ENCODE peak calls at places on chromosomes 11 and 22, in four cellular contexts. T is GM23248, W is A549, Q is OCI-LY7. V is an unnamed sample.

GRCh38 chr11:118883368-118884071 is at the start of gene CXCR5:
- DNase-seq in T (no peak), W (no peak), Q (peak), V (no peak)

GRCh38 chr22:37498289-37498909 is 12.2 kb upstream of the MFNG start:
- DNase-seq in T (no peak), W (peak), Q (peak), V (no peak)

GRCh38 chr11:5600374-5600851 is 4.0 kb downstream of the TRIM6 start:
- DNase-seq in T (peak), W (peak), Q (peak), V (peak)

GRCh38 chr22:43393132-43393844 is 18.5 kb upstream of the MPPED1 start:
- DNase-seq in T (no peak), W (no peak), Q (no peak), V (no peak)

GRCh38 chr11:61815790-61816735 is 740 bp downstream of the FADS1 start:
- DNase-seq in T (peak), W (peak), Q (no peak), V (peak)

GRCh38 chr11:3822312-3822711 is 14.0 kb downstream of the PGAP2 start:
- DNase-seq in T (no peak), W (no peak), Q (no peak), V (no peak)

GRCh38 chr22:19621372-19622060 is 92.8 kb upstream of the SEPTIN5 start:
- DNase-seq in T (no peak), W (no peak), Q (no peak), V (no peak)

GRCh38 chr11:2763939-2764338 is 64.1 kb upstream of the KCNQ1OT1 start:
- DNase-seq in T (no peak), W (no peak), Q (no peak), V (no peak)

GRCh38 chr11:66328307-66329144 is 7.7 kb downstream of the RIN1 start:
- DNase-seq in T (peak), W (peak), Q (peak), V (peak)

GRCh38 chr22:38940985-38941384 is 16.4 kb upstream of the APOBEC3A start:
- DNase-seq in T (no peak), W (no peak), Q (no peak), V (no peak)

GRCh38 chr11:85539740-85540139 is 87.4 kb downstream of the DLG2 start:
- DNase-seq in T (no peak), W (no peak), Q (no peak), V (no peak)

GRCh38 chr11:120096756-120097191 is 41.1 kb downstream of the TRIM29 start:
- DNase-seq in T (no peak), W (no peak), Q (no peak), V (no peak)

GRCh38 chr22:17096095-17096494 is 11.3 kb downstream of the IL17RA start:
- DNase-seq in T (no peak), W (no peak), Q (no peak), V (no peak)

GRCh38 chr11:1515082-1516060 is 28.8 kb upstream of the MOB2 start:
- DNase-seq in T (peak), W (peak), Q (peak), V (peak)

GRCh38 chr11:79438631-79439429 is 2.0 kb downstream of the TENM4 start:
- DNase-seq in T (peak), W (no peak), Q (no peak), V (no peak)

GRCh38 chr22:45185718-45186511 is 22.2 kb downstream of the NUP50 start:
- DNase-seq in T (peak), W (no peak), Q (no peak), V (peak)

GRCh38 chr11:86818466-86819282 is 18.3 kb downstream of the PRSS23 start:
- DNase-seq in T (peak), W (peak), Q (peak), V (peak)

GRCh38 chr11:100774859-100775258 is 87.8 kb downstream of the ARHGAP42 start:
- DNase-seq in T (no peak), W (no peak), Q (no peak), V (no peak)

GRCh38 chr22:47564651-47565050 is 802.2 kb downstream of the TBC1D22A start:
- DNase-seq in T (no peak), W (no peak), Q (no peak), V (no peak)

GRCh38 chr11:47185305-47186075 is 744 bp downstream of the PACSIN3 start:
- DNase-seq in T (peak), W (no peak), Q (no peak), V (peak)

GRCh38 chr22:49119551-49119952 is 708.1 kb downstream of the BRD1 start:
- DNase-seq in T (no peak), W (no peak), Q (no peak), V (no peak)

GRCh38 chr11:47394322-47395224 is 13.8 kb upstream of the SLC39A13 start:
- DNase-seq in T (no peak), W (no peak), Q (peak), V (no peak)

GRCh38 chr11:85783758-85784157 is 27.2 kb downstream of the SYTL2 start:
- DNase-seq in T (no peak), W (no peak), Q (no peak), V (no peak)

GRCh38 chr11:57081356-57081755 is 92.6 kb downstream of the OR5AK2 start:
- DNase-seq in T (no peak), W (no peak), Q (no peak), V (peak)

GRCh38 chr11:47326198-47326597 is 26.3 kb downstream of the MYBPC3 start:
- DNase-seq in T (no peak), W (no peak), Q (no peak), V (no peak)

GRCh38 chr22:25060522-25061071 is 108.1 kb downstream of the KIAA1671 start:
- DNase-seq in T (no peak), W (no peak), Q (no peak), V (no peak)

GRCh38 chr22:43000441-43001175 is 14.3 kb downstream of the PACSIN2 start:
- DNase-seq in T (peak), W (no peak), Q (no peak), V (peak)

GRCh38 chr11:44315947-44316387 is 6.0 kb upstream of the ALX4 start:
- DNase-seq in T (peak), W (peak), Q (no peak), V (no peak)
- H3K4me3 ChIP-seq in T (peak), W (peak), Q (no peak), V (no peak)

DNA sequence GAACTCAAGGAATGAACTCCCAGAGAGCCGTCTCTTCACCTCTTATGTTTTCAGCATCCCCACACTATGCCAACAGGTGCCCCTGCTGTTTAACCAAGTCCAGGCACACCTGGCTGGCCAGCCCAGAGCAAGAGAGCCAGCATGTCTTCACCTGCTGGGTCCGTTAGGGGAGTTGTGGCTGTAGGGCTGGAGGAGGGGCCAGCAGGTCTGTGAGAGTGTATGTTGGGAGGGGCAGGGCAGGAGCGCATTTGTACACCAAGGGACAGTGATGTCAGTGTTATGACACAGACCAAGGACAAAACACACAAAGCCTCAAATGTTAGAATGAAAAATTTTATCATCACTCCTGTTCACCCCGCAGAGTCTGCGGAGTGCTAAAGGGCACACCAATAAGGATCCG is 5.8 kb downstream of the PATZ1 start:
- DNase-seq in T (no peak), W (no peak), Q (no peak), V (no peak)
- H3K4me3 ChIP-seq in T (no peak), W (no peak), Q (no peak), V (no peak)

GRCh38 chr11:64396079-64396591 is 37.2 kb downstream of the RPS6KA4 start:
- DNase-seq in T (no peak), W (no peak), Q (no peak), V (no peak)
- H3K4me3 ChIP-seq in T (no peak), W (no peak), Q (no peak), V (no peak)

DNA sequence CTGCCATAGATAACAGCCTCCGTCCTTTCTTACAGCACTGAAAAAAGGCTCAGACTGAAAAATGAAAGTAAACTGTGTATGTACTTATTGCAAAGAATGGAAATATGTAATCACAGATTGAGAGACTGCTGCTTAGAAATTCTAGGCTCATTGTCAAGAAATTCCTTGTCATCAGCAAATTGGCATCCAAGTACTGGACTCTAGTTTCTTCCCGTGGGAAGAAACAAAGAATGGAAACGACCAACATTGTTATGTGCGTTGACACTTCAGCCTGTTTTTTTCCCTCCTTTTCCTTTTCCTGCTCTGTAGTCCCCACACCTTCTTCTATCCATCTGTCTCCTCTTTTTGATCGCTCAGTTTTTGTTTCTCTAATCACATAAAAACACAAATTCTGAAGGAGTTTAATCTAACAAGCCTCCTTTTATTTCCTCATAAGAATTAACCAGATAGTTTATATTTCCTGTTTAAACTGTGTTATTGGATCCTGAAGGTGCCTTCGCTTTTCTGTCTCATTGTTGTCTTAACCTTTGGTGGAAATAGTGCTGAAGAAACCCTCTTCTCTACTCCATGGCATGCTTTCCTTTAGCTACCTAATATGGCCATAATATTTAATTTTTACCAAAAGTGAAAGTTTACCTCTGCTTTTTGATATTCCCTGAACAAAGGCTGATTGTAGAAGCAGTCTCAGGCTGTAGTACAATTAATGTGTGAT is 20.0 kb upstream of the CASP12 start:
- DNase-seq in T (peak), W (no peak), Q (no peak), V (peak)
- H3K4me3 ChIP-seq in T (peak), W (peak), Q (peak), V (peak)

DNA sequence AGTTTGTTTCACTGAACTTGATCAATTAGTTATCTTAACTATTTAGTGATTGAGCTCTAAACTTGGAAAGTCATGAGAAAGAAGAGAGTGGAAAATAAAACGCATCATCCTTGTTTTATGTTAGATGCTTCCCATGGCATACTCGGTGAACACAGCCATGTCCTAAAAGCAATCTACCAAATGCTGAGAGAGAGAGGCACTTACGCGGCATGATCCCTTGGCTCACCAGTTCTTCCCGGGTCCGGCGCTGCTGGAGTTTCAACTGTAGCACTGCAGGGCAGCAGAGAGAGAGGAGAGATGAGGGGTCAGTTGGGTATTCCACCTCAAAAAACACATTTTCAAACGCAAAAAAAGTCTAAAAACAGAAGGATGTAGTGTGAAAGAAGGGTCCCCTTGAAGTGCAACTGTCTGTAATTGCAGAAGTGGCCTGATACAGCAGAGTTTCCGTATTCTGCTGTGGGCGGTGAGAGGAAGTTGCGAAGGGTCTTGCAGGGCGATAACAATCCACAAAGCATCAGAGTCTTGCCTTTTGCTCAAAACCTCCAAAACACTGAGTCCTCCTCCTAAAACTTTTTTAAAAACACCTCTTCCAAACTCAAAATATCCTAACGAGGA is 92.7 kb downstream of the SGSM3 start:
- DNase-seq in T (no peak), W (no peak), Q (peak), V (no peak)
- H3K4me3 ChIP-seq in T (no peak), W (no peak), Q (peak), V (no peak)

DNA sequence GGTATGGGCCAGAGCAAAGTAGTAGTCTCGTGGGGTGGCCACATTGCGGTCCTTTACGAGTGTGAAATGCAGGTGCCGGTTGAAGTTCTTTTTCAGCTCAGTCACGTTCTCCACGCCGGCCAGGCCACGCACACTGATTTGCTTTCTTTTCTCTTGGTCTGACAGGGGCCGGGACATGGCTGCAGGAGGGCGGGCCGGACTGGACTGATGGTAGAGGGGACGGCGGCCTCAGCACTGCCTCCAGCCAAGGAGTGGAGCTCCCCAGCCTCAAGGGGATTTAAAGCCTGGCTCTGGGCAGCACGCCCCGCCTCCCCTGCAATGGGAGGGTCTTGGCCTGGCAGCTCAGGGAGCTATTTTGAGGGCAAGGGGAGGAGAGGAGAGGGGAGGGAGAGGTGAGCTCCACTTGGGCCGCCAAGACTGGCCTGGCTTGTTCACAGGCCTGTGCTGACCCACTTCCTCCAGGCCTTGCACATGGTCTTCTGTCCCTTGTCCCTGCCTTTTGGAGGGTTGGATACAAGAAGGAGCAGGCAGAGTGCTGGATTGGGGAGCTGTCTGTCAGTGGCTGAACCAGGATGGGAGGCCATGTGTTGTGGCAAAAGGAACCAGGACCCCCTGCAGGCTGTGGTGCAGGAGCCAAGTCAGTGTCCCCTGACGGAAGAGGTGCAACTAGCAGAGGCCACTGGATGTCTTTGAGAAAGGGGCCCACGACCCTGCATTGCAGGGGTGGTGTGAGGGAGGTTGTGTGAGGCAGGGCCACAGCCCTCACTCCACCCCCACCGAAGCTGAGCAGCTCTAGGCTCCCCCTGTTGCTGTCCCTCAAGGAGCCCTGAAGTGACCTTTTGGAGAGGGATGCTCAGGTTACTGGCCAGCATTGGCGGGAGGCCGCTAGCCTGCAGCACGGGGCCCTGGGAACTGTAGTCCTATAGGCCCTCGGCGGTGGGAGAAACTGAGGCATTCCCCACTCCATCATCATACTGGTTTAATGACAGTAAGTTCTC is at the start of gene PYGM:
- DNase-seq in T (no peak), W (no peak), Q (no peak), V (no peak)
- H3K4me3 ChIP-seq in T (no peak), W (no peak), Q (no peak), V (no peak)

GRCh38 chr11:113774174-113774503 is 647 bp upstream of the ZW10 start:
- DNase-seq in T (no peak), W (no peak), Q (no peak), V (no peak)
- H3K4me3 ChIP-seq in T (peak), W (peak), Q (peak), V (peak)